ENCODE peak calls at places on chromosomes 12 and 14, in seven cellular contexts. N, X, T, L, F, B and H are unnamed samples.

GRCh38 chr14:64844272-64844671 is 35.4 kb downstream of the SPTB start:
- DNase-seq in L (no peak), B (no peak), T (no peak), N (no peak), X (no peak), F (no peak), H (no peak)

GRCh38 chr14:56751471-56751870 is 58.8 kb downstream of the OTX2 start:
- DNase-seq in F (no peak), B (no peak), N (no peak), T (no peak), L (no peak), X (no peak), H (peak; percentile 7)

GRCh38 chr12:102960766-102961487 is 3.5 kb downstream of the ASCL1 start:
- DNase-seq in T (no peak), F (peak; percentile 56), X (no peak), L (no peak), B (no peak), N (no peak), H (peak; percentile 88)

GRCh38 chr12:44155349-44155748 is 319.5 kb downstream of the TMEM117 start:
- DNase-seq in L (no peak), T (no peak), N (no peak), F (no peak), X (no peak), B (no peak), H (no peak)

GRCh38 chr12:49552899-49553298 is 14.1 kb downstream of the KCNH3 start:
- DNase-seq in F (no peak), T (no peak), X (no peak), N (no peak), B (no peak), L (no peak), H (no peak)

GRCh38 chr14:77082356-77082755 is 15.7 kb upstream of the CIPC start:
- DNase-seq in B (no peak), F (no peak), X (no peak), N (no peak), T (no peak), L (no peak), H (no peak)

GRCh38 chr12:68863109-68863770 is 55.3 kb downstream of the MDM2 start:
- DNase-seq in X (no peak), F (no peak), L (no peak), T (no peak), N (no peak), B (no peak), H (no peak)

GRCh38 chr14:91114079-91115065 is 499 bp downstream of the DGLUCY start:
- DNase-seq in F (no peak), X (peak; percentile 39), N (peak; percentile 86), B (peak; percentile 57), T (peak; percentile 18), L (peak; percentile 57), H (peak; percentile 38)

GRCh38 chr12:130953783-130954543 is at the start of gene ADGRD1:
- DNase-seq in X (no peak), T (no peak), F (no peak), N (peak; percentile 81), B (no peak), L (peak; percentile 65), H (peak; percentile 50)

GRCh38 chr12:1083888-1084262 is 92.9 kb downstream of the ERC1 start:
- DNase-seq in T (no peak), N (no peak), B (no peak), F (peak; percentile 22), X (no peak), L (peak; percentile 86), H (peak; percentile 72)

GRCh38 chr12:44510510-44510909 is 365.6 kb downstream of the NELL2 start:
- DNase-seq in F (no peak), X (no peak), B (no peak), N (no peak), T (no peak), L (no peak), H (peak; percentile 25)

GRCh38 chr12:104515899-104516298 is 59.2 kb downstream of the CHST11 start:
- DNase-seq in T (no peak), L (no peak), X (no peak), B (no peak), F (no peak), N (no peak), H (no peak)

GRCh38 chr12:67807808-67808207 is 159.3 kb downstream of the DYRK2 start:
- DNase-seq in L (peak; percentile 20), F (no peak), N (no peak), T (no peak), X (no peak), B (no peak), H (no peak)

GRCh38 chr14:81235096-81235495 is 14.3 kb upstream of the GTF2A1 start:
- DNase-seq in F (no peak), B (no peak), X (no peak), L (no peak), N (no peak), T (no peak), H (no peak)

GRCh38 chr12:92562063-92562734 is 140.6 kb upstream of the PLEKHG7 start:
- DNase-seq in L (peak; percentile 32), X (no peak), T (no peak), N (no peak), B (no peak), F (no peak), H (no peak)

GRCh38 chr14:91221270-91221669 is 23.2 kb downstream of the GPR68 start:
- DNase-seq in T (no peak), B (no peak), X (no peak), L (no peak), N (no peak), F (no peak), H (no peak)

GRCh38 chr12:62686938-62687337 is 220.3 kb downstream of the MON2 start:
- DNase-seq in L (peak; percentile 45), N (no peak), F (no peak), X (no peak), T (no peak), B (no peak), H (no peak)

GRCh38 chr14:35687335-35687939 is 121.7 kb downstream of the RALGAPA1 start:
- DNase-seq in B (no peak), T (no peak), F (no peak), L (peak; percentile 73), X (no peak), N (no peak), H (peak; percentile 75)

GRCh38 chr12:58262796-58263195 is 321.4 kb downstream of the ATP23 start:
- DNase-seq in T (no peak), B (no peak), F (no peak), X (no peak), L (no peak), N (no peak), H (no peak)

GRCh38 chr12:111268738-111269572 is 99.9 kb downstream of the PHETA1 start:
- DNase-seq in L (no peak), T (no peak), B (no peak), F (no peak), N (no peak), X (no peak), H (peak; percentile 22)

GRCh38 chr12:67758119-67758873 is 109.8 kb downstream of the DYRK2 start:
- DNase-seq in T (no peak), X (no peak), B (no peak), F (no peak), N (no peak), L (peak; percentile 8), H (peak; percentile 25)

GRCh38 chr12:47087088-47087688 is 7.4 kb upstream of the AMIGO2 start:
- DNase-seq in T (no peak), N (no peak), F (no peak), B (no peak), X (no peak), L (peak; percentile 59), H (peak; percentile 83)

GRCh38 chr12:121115530-121115929 is 17.1 kb upstream of the P2RX7 start:
- DNase-seq in B (no peak), L (no peak), X (no peak), F (no peak), T (no peak), N (no peak), H (no peak)

GRCh38 chr12:94147991-94148840 is at the start of gene PLXNC1:
- DNase-seq in L (peak; percentile 68), T (peak; percentile 29), N (peak; percentile 74), F (no peak), X (no peak), B (no peak), H (peak; percentile 76)

GRCh38 chr14:90444077-90444696 is 47.4 kb downstream of the CALM1 start:
- DNase-seq in X (no peak), F (no peak), T (no peak), L (no peak), N (no peak), B (no peak), H (peak; percentile 32)

GRCh38 chr12:93468008-93468371 is 676 bp downstream of the MRPL42 start:
- DNase-seq in N (no peak), B (no peak), T (no peak), L (no peak), X (no peak), F (no peak), H (peak; percentile 64)

GRCh38 chr12:78916845-78917480 is 52.4 kb downstream of the SYT1 start:
- DNase-seq in X (no peak), F (no peak), L (peak; percentile 29), B (no peak), T (no peak), N (no peak), H (peak; percentile 92)

GRCh38 chr12:69008510-69008909 is 75.5 kb upstream of the CPM start:
- DNase-seq in B (no peak), F (peak; percentile 36), T (no peak), N (no peak), L (no peak), X (no peak), H (peak; percentile 84)

GRCh38 chr12:29879606-29880308 is 96.0 kb upstream of the TMTC1 start:
- DNase-seq in T (no peak), F (no peak), L (no peak), B (no peak), X (no peak), N (no peak), H (no peak)

GRCh38 chr12:54439521-54440255 is 20.6 kb upstream of the ITGA5 start:
- DNase-seq in L (peak; percentile 85), F (no peak), T (no peak), B (no peak), N (no peak), X (no peak), H (peak; percentile 80)